ENCODE peak calls at places on chromosomes 1 and 21, in five cellular contexts. A is right atrium auricular region, R is tibial nerve, X is pancreas, Z is PC-3. L is an unnamed sample.

GRCh38 chr1:220217383-220217988 is 54.8 kb downstream of the RAB3GAP2 start:
- DNase-seq in A (no peak), R (no peak), X (no peak), Z (peak), L (no peak)

GRCh38 chr1:159945483-159946241 is at the start of gene IGSF9:
- DNase-seq in X (peak), R (no peak), Z (peak), A (peak), L (peak)

GRCh38 chr21:41342035-41342434 is 19.8 kb upstream of the MX2 start:
- DNase-seq in R (no peak), Z (no peak), A (no peak), X (no peak), L (no peak)

GRCh38 chr1:229217716-229218115 is 53.2 kb upstream of the RAB4A start:
- DNase-seq in Z (peak), X (no peak), R (no peak), A (no peak), L (no peak)

GRCh38 chr1:26153966-26154572 is 4.8 kb upstream of the FAM110D start:
- DNase-seq in R (no peak), Z (no peak), A (no peak), X (no peak), L (no peak)

GRCh38 chr1:172885411-172885810 is 165.3 kb downstream of the TNFSF18 start:
- DNase-seq in Z (peak), X (no peak), R (no peak), A (no peak), L (no peak)

GRCh38 chr1:197599789-197600188 is 175.5 kb downstream of the DENND1B start:
- DNase-seq in Z (no peak), A (no peak), R (no peak), X (no peak), L (no peak)

GRCh38 chr1:203537806-203538464 is 44.0 kb downstream of the OPTC start:
- DNase-seq in Z (peak), X (peak), R (no peak), A (no peak), L (peak)

GRCh38 chr1:24149854-24150227 is 6.9 kb upstream of the IL22RA1 start:
- DNase-seq in Z (peak), A (peak), R (no peak), X (no peak), L (peak)

GRCh38 chr1:162019006-162019405 is 4.7 kb downstream of the OLFML2B start:
- DNase-seq in X (no peak), Z (peak), A (no peak), R (no peak), L (no peak)

GRCh38 chr1:23867542-23867952 is 543 bp downstream of the FUCA1 start:
- DNase-seq in X (no peak), Z (no peak), R (no peak), A (no peak), L (no peak)

DNA sequence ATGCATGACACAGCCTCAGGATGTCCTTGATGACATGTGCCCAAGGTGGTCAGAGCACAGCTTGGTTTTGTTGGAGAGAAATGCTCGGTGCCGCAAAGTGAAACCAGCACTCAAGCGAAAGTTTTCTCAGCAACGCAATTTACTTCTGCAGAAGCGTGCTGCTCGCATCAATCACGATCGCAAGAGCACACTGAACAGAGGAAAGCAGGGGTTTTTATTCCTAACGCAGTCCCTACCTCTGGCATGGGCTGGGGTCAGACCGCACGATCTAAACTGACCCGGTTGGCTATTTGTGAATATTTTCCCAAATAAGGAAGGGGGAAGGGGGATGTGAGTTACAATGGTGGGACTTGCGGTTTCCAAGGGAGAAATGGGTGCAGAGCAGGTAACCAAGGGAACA is 809 bp upstream of the ZNF669 start:
- DNase-seq in X (no peak), A (no peak), Z (no peak), R (no peak), L (no peak)
- H3K27ac ChIP-seq in X (no peak), A (peak), Z (no peak), R (no peak), L (no peak)

GRCh38 chr1:6358757-6359567 is 34.6 kb downstream of the ACOT7 start:
- DNase-seq in Z (no peak), A (peak), X (peak), R (no peak), L (no peak)

GRCh38 chr1:6360517-6360916 is 33.0 kb downstream of the ACOT7 start:
- DNase-seq in R (no peak), A (no peak), Z (no peak), X (no peak), L (no peak)

GRCh38 chr1:6361124-6361775 is 32.3 kb downstream of the ACOT7 start:
- DNase-seq in A (no peak), X (no peak), Z (no peak), R (no peak), L (no peak)

GRCh38 chr1:6358144-6358624 is 35.4 kb downstream of the ACOT7 start:
- DNase-seq in A (no peak), X (peak), R (no peak), Z (no peak), L (no peak)

GRCh38 chr1:6359568-6360496 is 33.7 kb downstream of the ACOT7 start:
- DNase-seq in Z (no peak), X (peak), A (peak), R (no peak), L (no peak)
- H3K4me3 ChIP-seq in Z (no peak), X (peak), A (peak), R (no peak), L (no peak)

GRCh38 chr1:155913969-155914757 is 3.0 kb upstream of the RIT1 start:
- DNase-seq in Z (no peak), A (no peak), X (no peak), R (no peak), L (no peak)

GRCh38 chr1:155912056-155912536 is 947 bp upstream of the RIT1 start:
- DNase-seq in X (no peak), Z (peak), A (no peak), R (no peak), L (no peak)

GRCh38 chr1:155910621-155911121 is 478 bp downstream of the RIT1 start:
- DNase-seq in A (no peak), R (no peak), X (no peak), Z (peak), L (no peak)

GRCh38 chr1:155909894-155910293 is 1.3 kb downstream of the RIT1 start:
- DNase-seq in Z (peak), A (no peak), R (no peak), X (no peak), L (peak)

GRCh38 chr1:155911156-155912055 is at the start of gene RIT1:
- DNase-seq in A (peak), X (peak), Z (peak), R (peak), L (peak)
- TF ChIP-seq CTCF in A (peak), X (no peak), Z (no peak), R (no peak), L (no peak)

GRCh38 chr1:115978292-115978941 is 2.1 kb downstream of the SLC22A15 start:
- DNase-seq in R (no peak), Z (no peak), A (no peak), X (no peak), L (no peak)

GRCh38 chr1:115980998-115981993 is 5.0 kb downstream of the SLC22A15 start:
- DNase-seq in A (no peak), R (no peak), X (no peak), Z (peak), L (no peak)

GRCh38 chr1:115977481-115978258 is 1.4 kb downstream of the SLC22A15 start:
- DNase-seq in Z (peak), R (no peak), X (no peak), A (no peak), L (peak)

GRCh38 chr1:115982399-115982798 is 6.1 kb downstream of the SLC22A15 start:
- DNase-seq in R (no peak), Z (no peak), X (no peak), A (no peak), L (no peak)

GRCh38 chr1:115980156-115980555 is 3.8 kb downstream of the SLC22A15 start:
- DNase-seq in R (no peak), A (no peak), Z (no peak), X (no peak), L (no peak)
- H3K27ac ChIP-seq in R (no peak), A (no peak), Z (no peak), X (no peak), L (no peak)

GRCh38 chr1:12163210-12163609 is 3.6 kb upstream of the TNFRSF1B start:
- DNase-seq in Z (no peak), X (no peak), A (no peak), R (no peak), L (no peak)

GRCh38 chr1:12166834-12167492 is at the start of gene TNFRSF1B:
- DNase-seq in A (no peak), Z (peak), R (peak), X (no peak), L (peak)

GRCh38 chr1:12162459-12163137 is 4.2 kb upstream of the TNFRSF1B start:
- DNase-seq in A (no peak), Z (no peak), X (no peak), R (no peak), L (no peak)

GRCh38 chr1:12167493-12168429 is 970 bp downstream of the TNFRSF1B start:
- DNase-seq in R (no peak), Z (no peak), A (no peak), X (no peak), L (peak)

DNA sequence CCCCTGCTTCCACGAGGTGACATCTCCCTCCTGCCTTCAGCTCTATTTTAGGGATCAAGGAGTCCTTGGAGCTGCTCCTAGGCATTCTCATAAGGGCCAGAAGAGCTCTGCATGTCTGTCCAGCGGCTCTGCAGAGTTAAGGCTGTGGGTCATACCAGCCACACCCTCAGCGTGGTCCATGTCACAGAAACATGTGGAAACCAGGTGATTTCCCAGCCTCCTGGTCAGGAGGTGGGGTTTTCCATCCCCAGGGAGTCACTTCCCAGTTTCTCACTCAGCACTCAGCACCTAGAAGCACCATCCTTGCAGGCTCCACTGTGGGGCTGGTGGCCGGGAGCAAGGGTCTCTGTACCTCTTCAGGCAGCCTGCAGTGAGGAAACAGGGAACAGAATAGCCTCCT is 1.4 kb upstream of the TNFRSF1B start:
- DNase-seq in X (no peak), R (no peak), Z (no peak), A (no peak), L (no peak)
- H3K4me3 ChIP-seq in X (no peak), R (no peak), Z (no peak), A (no peak), L (no peak)

GRCh38 chr21:40013001-40013735 is 145.9 kb downstream of the PCP4 start:
- DNase-seq in X (no peak), Z (no peak), A (no peak), R (no peak), L (no peak)
- TF ChIP-seq CTCF in X (no peak), Z (no peak), A (no peak), R (no peak), L (no peak)

L was measured in left lung.